ENCODE peak calls at places on chromosomes 11 and 22, in six cellular contexts. K is astrocyte of the spinal cord, P is lower leg skin, T is bronchial epithelial cell, Q is OCI-LY7, M is cardiac muscle cell. R is an unnamed sample.
A peak's percentile ranks its signal among the peaks of the same experiment; 100 is the strongest.

GRCh38 chr11:35529971-35530495 is 4.6 kb upstream of the PAMR1 start:
- DNase-seq in T (peak; percentile 94), M (peak; percentile 95), K (peak; percentile 96), P (no peak), Q (no peak), R (no peak)

GRCh38 chr11:46710821-46711269 is 8.2 kb upstream of the F2 start:
- DNase-seq in K (peak; percentile 95), P (no peak), M (peak; percentile 93), T (peak; percentile 47), Q (no peak), R (no peak)

GRCh38 chr11:87966744-87967143 is 208.5 kb downstream of the RAB38 start:
- DNase-seq in Q (no peak), K (no peak), M (peak; percentile 29), T (no peak), P (no peak), R (no peak)

GRCh38 chr22:29301716-29302401 is 4.6 kb upstream of the GAS2L1 start:
- DNase-seq in P (peak; percentile 85), M (no peak), Q (no peak), T (no peak), K (no peak), R (no peak)

GRCh38 chr11:121389651-121390050 is 62.5 kb upstream of the SORL1 start:
- DNase-seq in M (peak; percentile 13), Q (no peak), K (peak; percentile 35), T (no peak), P (no peak), R (peak; percentile 19)

GRCh38 chr11:47314992-47315391 is 37.5 kb downstream of the MYBPC3 start:
- DNase-seq in K (no peak), M (no peak), P (peak; percentile 66), Q (no peak), T (no peak), R (no peak)

GRCh38 chr11:59429924-59430516 is 3.8 kb upstream of the OR5A2 start:
- DNase-seq in Q (peak; percentile 78), M (peak; percentile 59), P (no peak), K (peak; percentile 45), T (peak; percentile 63), R (no peak)

GRCh38 chr11:1053121-1053901 is 16.8 kb upstream of the MUC6 start:
- DNase-seq in P (no peak), K (no peak), T (no peak), Q (no peak), M (peak; percentile 34), R (peak; percentile 21)

GRCh38 chr11:26580929-26581328 is 8.9 kb upstream of the MUC15 start:
- DNase-seq in K (peak; percentile 54), M (no peak), Q (no peak), P (no peak), T (peak; percentile 72), R (no peak)

GRCh38 chr11:119320593-119321524 is 3.9 kb upstream of the MCAM start:
- DNase-seq in Q (peak; percentile 65), K (peak; percentile 67), T (no peak), P (peak; percentile 89), M (peak; percentile 79), R (peak; percentile 66)

GRCh38 chr11:2525941-2526807 is 81.4 kb downstream of the KCNQ1 start:
- DNase-seq in M (no peak), P (peak; percentile 84), K (no peak), Q (no peak), T (no peak), R (peak; percentile 5)

GRCh38 chr11:44443836-44444769 is 121.4 kb upstream of the CD82 start:
- DNase-seq in Q (no peak), M (no peak), P (peak; percentile 68), K (no peak), T (no peak), R (no peak)

GRCh38 chr11:119389611-119390254 is 8.2 kb upstream of the USP2 start:
- DNase-seq in P (no peak), M (no peak), T (no peak), K (no peak), Q (peak; percentile 40), R (no peak)

GRCh38 chr22:48452766-48453165 is 1374.9 kb downstream of the BRD1 start:
- DNase-seq in T (no peak), M (no peak), K (no peak), P (no peak), Q (no peak), R (no peak)

GRCh38 chr11:47260366-47260765 is 2.6 kb downstream of the NR1H3 start:
- DNase-seq in T (no peak), M (no peak), Q (no peak), P (no peak), K (no peak), R (no peak)

GRCh38 chr11:23569547-23569946 is 709.3 kb upstream of the CCDC179 start:
- DNase-seq in Q (no peak), P (no peak), T (no peak), M (no peak), K (no peak), R (no peak)

GRCh38 chr11:11338304-11338703 is 14.7 kb downstream of the CSNK2A3 start:
- DNase-seq in M (no peak), T (no peak), K (no peak), Q (no peak), P (no peak), R (no peak)

GRCh38 chr22:25869771-25870170 is 127.8 kb downstream of the MYO18B start:
- DNase-seq in K (no peak), T (no peak), M (no peak), Q (no peak), P (peak; percentile 20), R (no peak)

GRCh38 chr11:124892131-124892530 is 5.5 kb downstream of the ROBO4 start:
- DNase-seq in K (no peak), T (no peak), M (no peak), P (peak; percentile 68), Q (no peak), R (no peak)

GRCh38 chr11:128901655-128902514 is 10.7 kb downstream of the KCNJ5 start:
- DNase-seq in Q (no peak), T (no peak), P (no peak), M (no peak), K (no peak), R (peak; percentile 57)

GRCh38 chr11:22510741-22511140 is 114.9 kb downstream of the FANCF start:
- DNase-seq in Q (no peak), K (peak; percentile 25), M (no peak), T (peak; percentile 98), P (no peak), R (no peak)
- TF ChIP-seq CTCF in Q (no peak), K (no peak), M (no peak), T (no peak), P (no peak), R (no peak)

GRCh38 chr11:57530596-57531507 is at the start of gene TIMM10:
- DNase-seq in T (peak; percentile 97), M (peak; percentile 97), K (peak; percentile 98), P (peak; percentile 99), Q (peak; percentile 99), R (peak; percentile 91)
- TF ChIP-seq CTCF in T (no peak), M (no peak), K (no peak), P (no peak), Q (peak; percentile 32), R (no peak)

GRCh38 chr11:106424111-106424510 is 346.6 kb downstream of the AASDHPPT start:
- DNase-seq in Q (no peak), M (peak; percentile 74), P (no peak), T (peak; percentile 89), K (peak; percentile 71), R (no peak)
- TF ChIP-seq CTCF in Q (no peak), M (no peak), P (no peak), T (no peak), K (no peak), R (no peak)

GRCh38 chr11:73379189-73379880 is 3.1 kb downstream of the RELT start:
- DNase-seq in P (no peak), Q (no peak), T (no peak), M (no peak), K (no peak), R (no peak)
- TF ChIP-seq CTCF in P (no peak), Q (no peak), T (no peak), M (no peak), K (no peak), R (no peak)